ENCODE peak calls at places on chromosomes 13 and 19, in four cellular contexts. One of them, this sample, is unnamed.

GRCh38 chr13:26423634-26424033 is 133.8 kb upstream of the WASF3 start:
- DNase-seq in BE2C: no peak
- DNase-seq in tibial artery: peak
- DNase-seq in cardiac fibroblast: no peak
- DNase-seq in this sample: no peak

GRCh38 chr13:110685305-110685704 is 20.6 kb downstream of the CARS2 start:
- DNase-seq in cardiac fibroblast: no peak
- DNase-seq in tibial artery: no peak
- DNase-seq in BE2C: no peak
- DNase-seq in this sample: no peak

GRCh38 chr19:30334841-30335240 is 37.3 kb upstream of the ZNF536 start:
- DNase-seq in tibial artery: no peak
- DNase-seq in BE2C: no peak
- DNase-seq in cardiac fibroblast: no peak
- DNase-seq in this sample: no peak

GRCh38 chr19:40799558-40800338 is 757 bp downstream of the EGLN2 start:
- DNase-seq in BE2C: peak
- DNase-seq in cardiac fibroblast: no peak
- DNase-seq in tibial artery: no peak
- DNase-seq in this sample: no peak

GRCh38 chr13:79749556-79749955 is 268.6 kb downstream of the NDFIP2 start:
- DNase-seq in BE2C: no peak
- DNase-seq in tibial artery: no peak
- DNase-seq in cardiac fibroblast: no peak
- DNase-seq in this sample: no peak

GRCh38 chr13:55999709-56000108 is 1141.0 kb upstream of the PRR20A start:
- DNase-seq in cardiac fibroblast: no peak
- DNase-seq in BE2C: peak
- DNase-seq in tibial artery: no peak
- DNase-seq in this sample: no peak

GRCh38 chr19:49677901-49678674 is 1.0 kb downstream of the PRMT1 start:
- DNase-seq in BE2C: peak
- DNase-seq in tibial artery: peak
- DNase-seq in cardiac fibroblast: peak
- DNase-seq in this sample: peak

GRCh38 chr13:97640236-97640635 is 206.3 kb downstream of the RAP2A start:
- DNase-seq in cardiac fibroblast: no peak
- DNase-seq in tibial artery: no peak
- DNase-seq in BE2C: no peak
- DNase-seq in this sample: no peak

GRCh38 chr13:25756916-25757315 is 294.9 kb downstream of the SHISA2 start:
- DNase-seq in BE2C: no peak
- DNase-seq in tibial artery: no peak
- DNase-seq in cardiac fibroblast: no peak
- DNase-seq in this sample: no peak

GRCh38 chr19:55257461-55258411 is 1.1 kb downstream of the PPP6R1 start:
- DNase-seq in tibial artery: no peak
- DNase-seq in BE2C: no peak
- DNase-seq in cardiac fibroblast: peak
- DNase-seq in this sample: peak

GRCh38 chr19:38792250-38793111 is 3.5 kb downstream of the LGALS7B start:
- DNase-seq in BE2C: no peak
- DNase-seq in cardiac fibroblast: no peak
- DNase-seq in tibial artery: no peak
- DNase-seq in this sample: no peak

GRCh38 chr13:102597029-102598015 is 536 bp downstream of the TPP2 start:
- DNase-seq in BE2C: peak
- DNase-seq in tibial artery: peak
- DNase-seq in cardiac fibroblast: peak
- DNase-seq in this sample: no peak

GRCh38 chr13:112095354-112095753 is 28.4 kb downstream of the SOX1 start:
- DNase-seq in tibial artery: no peak
- DNase-seq in BE2C: no peak
- DNase-seq in cardiac fibroblast: no peak
- DNase-seq in this sample: no peak

GRCh38 chr19:1057185-1057857 is 9.6 kb upstream of the ARHGAP45 start:
- DNase-seq in BE2C: no peak
- DNase-seq in tibial artery: no peak
- DNase-seq in cardiac fibroblast: peak
- DNase-seq in this sample: no peak

GRCh38 chr13:90547272-90547790 is 800.2 kb upstream of the MIR17HG start:
- DNase-seq in tibial artery: no peak
- DNase-seq in cardiac fibroblast: no peak
- DNase-seq in BE2C: no peak
- DNase-seq in this sample: no peak

GRCh38 chr19:43305642-43306041 is 36.3 kb upstream of the PSG9 start:
- DNase-seq in cardiac fibroblast: no peak
- DNase-seq in BE2C: no peak
- DNase-seq in tibial artery: no peak
- DNase-seq in this sample: no peak

GRCh38 chr19:19105365-19106060 is 32.8 kb downstream of the TMEM161A start:
- DNase-seq in tibial artery: no peak
- DNase-seq in cardiac fibroblast: peak
- DNase-seq in BE2C: peak
- DNase-seq in this sample: no peak

GRCh38 chr13:83995930-83996329 is 113.7 kb upstream of the SLITRK1 start:
- DNase-seq in tibial artery: no peak
- DNase-seq in cardiac fibroblast: no peak
- DNase-seq in BE2C: no peak
- DNase-seq in this sample: no peak

GRCh38 chr19:48862827-48863226 is 5.6 kb downstream of the PLEKHA4 start:
- DNase-seq in tibial artery: no peak
- DNase-seq in cardiac fibroblast: no peak
- DNase-seq in BE2C: no peak
- DNase-seq in this sample: no peak

GRCh38 chr19:33904681-33905080 is 108.0 kb downstream of the KCTD15 start:
- DNase-seq in tibial artery: no peak
- DNase-seq in BE2C: no peak
- DNase-seq in cardiac fibroblast: peak
- DNase-seq in this sample: no peak

GRCh38 chr19:2811221-2811722 is 8.4 kb upstream of the ZNF554 start:
- DNase-seq in tibial artery: no peak
- DNase-seq in BE2C: no peak
- DNase-seq in cardiac fibroblast: no peak
- DNase-seq in this sample: no peak

GRCh38 chr13:114339779-114340534 is 25.7 kb downstream of the CHAMP1 start:
- DNase-seq in tibial artery: no peak
- DNase-seq in BE2C: peak
- DNase-seq in cardiac fibroblast: peak
- DNase-seq in this sample: no peak

GRCh38 chr19:24074720-24075119 is 12.3 kb upstream of the ZNF254 start:
- DNase-seq in cardiac fibroblast: peak
- DNase-seq in BE2C: no peak
- DNase-seq in tibial artery: no peak
- DNase-seq in this sample: no peak

GRCh38 chr19:7901337-7901736 is 2.3 kb upstream of the MAP2K7 start:
- DNase-seq in BE2C: no peak
- DNase-seq in tibial artery: no peak
- DNase-seq in cardiac fibroblast: no peak
- DNase-seq in this sample: no peak
- TF ChIP-seq CTCF in BE2C: no peak
- TF ChIP-seq CTCF in tibial artery: no peak
- TF ChIP-seq CTCF in cardiac fibroblast: no peak
- TF ChIP-seq CTCF in this sample: no peak

DNA sequence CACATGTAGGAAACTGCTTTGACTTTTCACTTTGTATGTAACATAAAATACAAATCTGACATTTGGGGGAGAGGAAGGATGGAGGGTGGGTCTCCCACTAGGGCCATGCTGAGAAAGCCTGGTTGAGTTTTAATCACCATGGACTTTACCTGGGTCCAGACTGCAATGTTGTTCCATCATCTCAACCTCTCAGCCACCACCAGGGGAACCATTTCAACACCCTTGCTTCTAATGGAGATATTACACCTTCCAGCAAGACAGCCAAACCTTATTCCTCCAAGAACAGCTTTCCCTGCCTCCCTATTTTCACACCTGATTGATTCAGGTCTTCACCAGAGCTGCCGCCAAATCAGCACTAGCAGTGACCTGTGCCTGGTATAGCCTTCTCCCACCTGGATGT is 56.0 kb downstream of the ZAR1L start:
- DNase-seq in BE2C: no peak
- DNase-seq in tibial artery: no peak
- DNase-seq in cardiac fibroblast: no peak
- DNase-seq in this sample: no peak
- TF ChIP-seq CTCF in BE2C: peak
- TF ChIP-seq CTCF in tibial artery: no peak
- TF ChIP-seq CTCF in cardiac fibroblast: peak
- TF ChIP-seq CTCF in this sample: no peak

GRCh38 chr19:45178262-45179062 is at the start of gene BLOC1S3:
- DNase-seq in cardiac fibroblast: peak
- DNase-seq in BE2C: peak
- DNase-seq in tibial artery: peak
- DNase-seq in this sample: peak
- TF ChIP-seq CTCF in cardiac fibroblast: no peak
- TF ChIP-seq CTCF in BE2C: peak
- TF ChIP-seq CTCF in tibial artery: peak
- TF ChIP-seq CTCF in this sample: peak

GRCh38 chr19:53947624-53948023 is 15.1 kb upstream of the CACNG8 start:
- DNase-seq in cardiac fibroblast: peak
- DNase-seq in BE2C: no peak
- DNase-seq in tibial artery: no peak
- DNase-seq in this sample: no peak
- TF ChIP-seq CTCF in cardiac fibroblast: peak
- TF ChIP-seq CTCF in BE2C: peak
- TF ChIP-seq CTCF in tibial artery: no peak
- TF ChIP-seq CTCF in this sample: no peak

DNA sequence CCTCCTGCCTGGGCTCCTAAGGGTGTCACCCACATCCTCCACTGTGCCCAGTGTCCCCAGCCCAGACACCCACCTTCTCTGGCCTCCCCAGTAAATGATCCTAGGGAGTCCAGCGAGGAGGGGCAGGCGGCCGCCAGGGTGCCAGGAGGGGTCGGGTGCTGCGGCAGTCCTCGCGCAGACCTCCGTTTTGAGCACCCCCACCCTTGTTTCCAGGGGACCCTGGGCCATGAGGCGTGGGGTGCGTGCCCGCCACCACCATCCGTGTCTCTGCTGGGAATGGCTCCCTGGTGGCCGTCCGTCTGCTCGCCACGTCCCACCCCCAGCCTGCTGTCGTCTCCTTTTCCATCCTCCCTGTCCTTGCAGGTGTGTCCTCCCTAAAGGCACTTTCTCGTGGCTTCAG is 133.0 kb downstream of the KDM4B start:
- DNase-seq in cardiac fibroblast: no peak
- DNase-seq in tibial artery: no peak
- DNase-seq in BE2C: no peak
- DNase-seq in this sample: no peak
- TF ChIP-seq CTCF in cardiac fibroblast: no peak
- TF ChIP-seq CTCF in tibial artery: no peak
- TF ChIP-seq CTCF in BE2C: no peak
- TF ChIP-seq CTCF in this sample: no peak